ENCODE peak calls at places on chromosome 15, in nine cellular contexts. One of them, this sample, is unnamed.
A peak's percentile ranks its signal among the peaks of the same experiment; 100 is the strongest.

GRCh38 chr15:70271422-70272088 is 173.8 kb upstream of the TLE3 start:
- DNase-seq in T-helper 2 cell: no peak
- DNase-seq in stimulated activated effector memory CD8-positive, alpha-beta T cell treated with anti-CD3 and anti-CD28 coated beads, Interleukin-12 subunit alpha, Interleukin-12 subunit beta, amount 100 ng/mL, for 72 hours: no peak
- DNase-seq in AG09309: peak; percentile 95
- DNase-seq in ovary: no peak
- DNase-seq in sigmoid colon: peak; percentile 89
- DNase-seq in EL: peak; percentile 93
- DNase-seq in kidney tubule cell: peak; percentile 93
- DNase-seq in stimulated activated CD8-positive, alpha-beta memory T cell treated with anti-CD3 and anti-CD28 coated beads, Interleukin-4, amount 100 ng/mL, for 1 hour: no peak
- DNase-seq in this sample: no peak

GRCh38 chr15:100043069-100043641 is 298.6 kb downstream of the ADAMTS17 start:
- DNase-seq in T-helper 2 cell: no peak
- DNase-seq in stimulated activated effector memory CD8-positive, alpha-beta T cell treated with anti-CD3 and anti-CD28 coated beads, Interleukin-12 subunit alpha, Interleukin-12 subunit beta, amount 100 ng/mL, for 72 hours: no peak
- DNase-seq in AG09309: peak; percentile 62
- DNase-seq in ovary: peak; percentile 70
- DNase-seq in sigmoid colon: no peak
- DNase-seq in EL: peak; percentile 86
- DNase-seq in kidney tubule cell: peak; percentile 87
- DNase-seq in stimulated activated CD8-positive, alpha-beta memory T cell treated with anti-CD3 and anti-CD28 coated beads, Interleukin-4, amount 100 ng/mL, for 1 hour: no peak
- DNase-seq in this sample: no peak

GRCh38 chr15:68416158-68416535 is 15.8 kb downstream of the ITGA11 start:
- DNase-seq in T-helper 2 cell: no peak
- DNase-seq in stimulated activated effector memory CD8-positive, alpha-beta T cell treated with anti-CD3 and anti-CD28 coated beads, Interleukin-12 subunit alpha, Interleukin-12 subunit beta, amount 100 ng/mL, for 72 hours: no peak
- DNase-seq in AG09309: no peak
- DNase-seq in ovary: no peak
- DNase-seq in sigmoid colon: no peak
- DNase-seq in EL: no peak
- DNase-seq in kidney tubule cell: no peak
- DNase-seq in stimulated activated CD8-positive, alpha-beta memory T cell treated with anti-CD3 and anti-CD28 coated beads, Interleukin-4, amount 100 ng/mL, for 1 hour: no peak
- DNase-seq in this sample: no peak

GRCh38 chr15:98501192-98501591 is 147.1 kb upstream of the IGF1R start:
- DNase-seq in T-helper 2 cell: no peak
- DNase-seq in stimulated activated effector memory CD8-positive, alpha-beta T cell treated with anti-CD3 and anti-CD28 coated beads, Interleukin-12 subunit alpha, Interleukin-12 subunit beta, amount 100 ng/mL, for 72 hours: no peak
- DNase-seq in AG09309: no peak
- DNase-seq in ovary: no peak
- DNase-seq in sigmoid colon: no peak
- DNase-seq in EL: no peak
- DNase-seq in kidney tubule cell: no peak
- DNase-seq in stimulated activated CD8-positive, alpha-beta memory T cell treated with anti-CD3 and anti-CD28 coated beads, Interleukin-4, amount 100 ng/mL, for 1 hour: no peak
- DNase-seq in this sample: no peak

GRCh38 chr15:100030586-100031249 is 297.5 kb upstream of the LYSMD4 start:
- DNase-seq in T-helper 2 cell: no peak
- DNase-seq in stimulated activated effector memory CD8-positive, alpha-beta T cell treated with anti-CD3 and anti-CD28 coated beads, Interleukin-12 subunit alpha, Interleukin-12 subunit beta, amount 100 ng/mL, for 72 hours: no peak
- DNase-seq in AG09309: peak; percentile 38
- DNase-seq in ovary: no peak
- DNase-seq in sigmoid colon: no peak
- DNase-seq in EL: peak; percentile 64
- DNase-seq in kidney tubule cell: no peak
- DNase-seq in stimulated activated CD8-positive, alpha-beta memory T cell treated with anti-CD3 and anti-CD28 coated beads, Interleukin-4, amount 100 ng/mL, for 1 hour: no peak
- DNase-seq in this sample: no peak

GRCh38 chr15:62360286-62360685 is 195.2 kb upstream of the C2CD4B start:
- DNase-seq in T-helper 2 cell: no peak
- DNase-seq in stimulated activated effector memory CD8-positive, alpha-beta T cell treated with anti-CD3 and anti-CD28 coated beads, Interleukin-12 subunit alpha, Interleukin-12 subunit beta, amount 100 ng/mL, for 72 hours: no peak
- DNase-seq in AG09309: no peak
- DNase-seq in ovary: no peak
- DNase-seq in sigmoid colon: no peak
- DNase-seq in EL: no peak
- DNase-seq in kidney tubule cell: no peak
- DNase-seq in stimulated activated CD8-positive, alpha-beta memory T cell treated with anti-CD3 and anti-CD28 coated beads, Interleukin-4, amount 100 ng/mL, for 1 hour: no peak
- DNase-seq in this sample: no peak

GRCh38 chr15:70245932-70246622 is 148.4 kb upstream of the TLE3 start:
- DNase-seq in T-helper 2 cell: no peak
- DNase-seq in stimulated activated effector memory CD8-positive, alpha-beta T cell treated with anti-CD3 and anti-CD28 coated beads, Interleukin-12 subunit alpha, Interleukin-12 subunit beta, amount 100 ng/mL, for 72 hours: no peak
- DNase-seq in AG09309: no peak
- DNase-seq in ovary: peak; percentile 51
- DNase-seq in sigmoid colon: peak; percentile 69
- DNase-seq in EL: peak; percentile 80
- DNase-seq in kidney tubule cell: peak; percentile 82
- DNase-seq in stimulated activated CD8-positive, alpha-beta memory T cell treated with anti-CD3 and anti-CD28 coated beads, Interleukin-4, amount 100 ng/mL, for 1 hour: no peak
- DNase-seq in this sample: no peak

GRCh38 chr15:85128636-85129035 is 147.0 kb downstream of the PDE8A start:
- DNase-seq in T-helper 2 cell: no peak
- DNase-seq in stimulated activated effector memory CD8-positive, alpha-beta T cell treated with anti-CD3 and anti-CD28 coated beads, Interleukin-12 subunit alpha, Interleukin-12 subunit beta, amount 100 ng/mL, for 72 hours: no peak
- DNase-seq in AG09309: no peak
- DNase-seq in ovary: no peak
- DNase-seq in sigmoid colon: no peak
- DNase-seq in EL: peak; percentile 12
- DNase-seq in kidney tubule cell: no peak
- DNase-seq in stimulated activated CD8-positive, alpha-beta memory T cell treated with anti-CD3 and anti-CD28 coated beads, Interleukin-4, amount 100 ng/mL, for 1 hour: no peak
- DNase-seq in this sample: no peak

This sample was measured in cerebellar nuclear complex.